ENCODE peak calls at places on chromosome 13, in four cellular contexts. M, T, Q and V are unnamed samples.

GRCh38 chr13:43111887-43112400 is 88.6 kb downstream of the DNAJC15 start:
- DNase-seq in Q (no peak), M (no peak), T (no peak), V (no peak)

GRCh38 chr13:110716235-110716505 is 2.7 kb downstream of the ING1 start:
- DNase-seq in T (no peak), M (no peak), Q (no peak), V (peak)

GRCh38 chr13:58992478-58993042 is 1171.2 kb downstream of the DIAPH3 start:
- DNase-seq in Q (no peak), M (no peak), T (no peak), V (no peak)

GRCh38 chr13:73465629-73465974 is 406.8 kb downstream of the KLF5 start:
- DNase-seq in M (no peak), T (peak), Q (no peak), V (no peak)

GRCh38 chr13:99380921-99381645 is 73.9 kb upstream of the GPR183 start:
- DNase-seq in T (no peak), M (peak), Q (no peak), V (no peak)

GRCh38 chr13:111344471-111345191 is 24.2 kb downstream of the TEX29 start:
- DNase-seq in Q (no peak), M (no peak), T (peak), V (no peak)

GRCh38 chr13:35349673-35350278 is 126.7 kb downstream of the MAB21L1 start:
- DNase-seq in T (no peak), Q (no peak), M (no peak), V (no peak)

GRCh38 chr13:51584731-51585191 is 499 bp downstream of the WDFY2 start:
- DNase-seq in T (peak), M (peak), Q (no peak), V (peak)

GRCh38 chr13:71760226-71760591 is 106.8 kb downstream of the DACH1 start:
- DNase-seq in M (no peak), T (no peak), Q (no peak), V (no peak)

GRCh38 chr13:73292127-73292526 is 233.3 kb downstream of the KLF5 start:
- DNase-seq in M (no peak), Q (no peak), T (no peak), V (no peak)

GRCh38 chr13:75694742-75695141 is 58.6 kb downstream of the LMO7 start:
- DNase-seq in Q (no peak), M (no peak), T (no peak), V (no peak)

GRCh38 chr13:103236213-103236612 is 170.0 kb upstream of the SLC10A2 start:
- DNase-seq in Q (no peak), M (no peak), T (no peak), V (no peak)

GRCh38 chr13:30861836-30862467 is 44.1 kb upstream of the MEDAG start:
- DNase-seq in M (no peak), Q (no peak), T (no peak), V (no peak)

GRCh38 chr13:83549671-83550070 is 332.6 kb downstream of the SLITRK1 start:
- DNase-seq in M (no peak), T (no peak), Q (no peak), V (no peak)

GRCh38 chr13:33876716-33877394 is 58.9 kb downstream of the RFC3 start:
- DNase-seq in T (no peak), Q (no peak), M (no peak), V (no peak)

GRCh38 chr13:102003848-102004570 is 397.8 kb downstream of the FGF14 start:
- DNase-seq in Q (no peak), T (no peak), M (no peak), V (no peak)

GRCh38 chr13:48158290-48158689 is 63.4 kb upstream of the MED4 start:
- DNase-seq in Q (no peak), M (no peak), T (no peak), V (no peak)

GRCh38 chr13:50129923-50130685 is 114.9 kb downstream of the KCNRG start:
- DNase-seq in M (peak), T (peak), Q (no peak), V (peak)

GRCh38 chr13:105920375-105920774 is 615.1 kb downstream of the EFNB2 start:
- DNase-seq in M (no peak), Q (no peak), T (peak), V (no peak)

GRCh38 chr13:97142452-97142851 is 79.7 kb upstream of the MBNL2 start:
- DNase-seq in T (peak), M (no peak), Q (no peak), V (no peak)

GRCh38 chr13:41590643-41591042 is 133.3 kb downstream of the RGCC start:
- DNase-seq in T (no peak), M (no peak), Q (no peak), V (peak)

GRCh38 chr13:36258831-36259230 is 38.8 kb downstream of the CCDC169 start:
- DNase-seq in M (no peak), Q (no peak), T (no peak), V (no peak)

GRCh38 chr13:46295531-46296464 is 84.1 kb downstream of the LRRC63 start:
- DNase-seq in M (peak), T (peak), Q (peak), V (peak)

GRCh38 chr13:27587083-27587482 is 33.2 kb downstream of the LNX2 start:
- DNase-seq in Q (no peak), T (no peak), M (no peak), V (no peak)

GRCh38 chr13:98506343-98507059 is 70.4 kb downstream of the STK24 start:
- DNase-seq in T (no peak), M (no peak), Q (no peak), V (no peak)

GRCh38 chr13:60572003-60572792 is 175.2 kb downstream of the TDRD3 start:
- DNase-seq in Q (no peak), M (no peak), T (peak), V (no peak)

GRCh38 chr13:33126909-33127607 is 110.8 kb downstream of the KL start:
- DNase-seq in M (no peak), T (peak), Q (no peak), V (no peak)

GRCh38 chr13:28817204-28817603 is 2.9 kb upstream of the MTUS2 start:
- DNase-seq in M (no peak), T (no peak), Q (no peak), V (no peak)

GRCh38 chr13:22801402-22802003 is 379.3 kb upstream of the SGCG start:
- DNase-seq in M (no peak), T (no peak), Q (no peak), V (peak)

GRCh38 chr13:40876020-40876738 is 86.8 kb downstream of the SLC25A15 start:
- DNase-seq in T (no peak), Q (no peak), M (no peak), V (no peak)

GRCh38 chr13:99366075-99366987 is 59.1 kb upstream of the GPR183 start:
- DNase-seq in T (no peak), Q (no peak), M (no peak), V (no peak)

GRCh38 chr13:98795220-98795619 is 42.7 kb upstream of the SLC15A1 start:
- DNase-seq in Q (no peak), M (no peak), T (no peak), V (no peak)

GRCh38 chr13:87057807-87058520 is 613.2 kb upstream of the SLITRK5 start:
- DNase-seq in Q (no peak), T (no peak), M (no peak), V (no peak)

GRCh38 chr13:110942248-110942981 is 27.5 kb upstream of the ANKRD10 start:
- DNase-seq in Q (no peak), T (no peak), M (no peak), V (no peak)

GRCh38 chr13:22014469-22014868 is 343.6 kb downstream of the FGF9 start:
- DNase-seq in M (no peak), T (peak), Q (no peak), V (no peak)

GRCh38 chr13:41409611-41410010 is 47.7 kb upstream of the RGCC start:
- DNase-seq in Q (no peak), T (no peak), M (no peak), V (no peak)

GRCh38 chr13:39037880-39038568 is at the start of the genes NHLRC3 and PROSER1:
- DNase-seq in M (peak), Q (peak), T (peak), V (peak)